ENCODE peak calls at places on chromosomes 3 and 15, in eight cellular contexts. T, B, S, V, L, O, U and C are unnamed samples. For H3K4me1, the result is how much of the 10 kb centered on the place peaks cover.

GRCh38 chr15:63392355-63393009 is 10.8 kb upstream of the CA12 start:
- DNase-seq in O (no peak), U (no peak), V (no peak), B (no peak), S (no peak), T (peak), L (no peak), C (peak)

GRCh38 chr3:188067932-188068331 is 86.0 kb upstream of the LPP start:
- DNase-seq in B (no peak), U (no peak), L (peak), O (no peak), T (no peak), V (no peak), S (no peak), C (no peak)

GRCh38 chr15:70964686-70965085 is 72.1 kb downstream of the LRRC49 start:
- DNase-seq in S (no peak), T (no peak), V (no peak), U (no peak), B (no peak), O (no peak), L (no peak), C (no peak)

GRCh38 chr3:11847607-11848006 is 922 bp upstream of the TAMM41 start:
- DNase-seq in O (no peak), U (no peak), L (no peak), B (no peak), V (no peak), S (no peak), T (no peak), C (no peak)

GRCh38 chr3:45092132-45093031 is 53.8 kb downstream of the CDCP1 start:
- DNase-seq in V (peak), L (peak), B (no peak), O (no peak), S (no peak), U (no peak), T (no peak), C (no peak)

GRCh38 chr15:75720787-75721461 is 8.3 kb upstream of the CSPG4 start:
- DNase-seq in S (peak), L (no peak), O (no peak), U (no peak), V (peak), T (no peak), B (no peak), C (no peak)

GRCh38 chr3:134318166-134318565 is 56.1 kb downstream of the AMOTL2 start:
- DNase-seq in B (no peak), T (no peak), S (no peak), L (no peak), V (no peak), O (no peak), U (no peak), C (no peak)

GRCh38 chr3:62154457-62155148 is 218.7 kb downstream of the FEZF2 start:
- DNase-seq in V (no peak), O (no peak), L (no peak), B (no peak), U (no peak), S (no peak), T (no peak), C (no peak)

GRCh38 chr15:70486451-70487379 is 276.6 kb downstream of the UACA start:
- DNase-seq in O (peak), U (peak), T (peak), V (no peak), S (no peak), B (no peak), L (peak), C (peak)

GRCh38 chr15:67465196-67465952 is 55.6 kb upstream of the C15orf61 start:
- DNase-seq in L (no peak), U (no peak), O (no peak), S (no peak), B (no peak), V (no peak), T (no peak), C (no peak)

GRCh38 chr3:42151596-42152145 is 60.5 kb downstream of the TRAK1 start:
- DNase-seq in V (no peak), T (no peak), O (no peak), S (no peak), U (no peak), B (no peak), L (no peak), C (no peak)

GRCh38 chr3:156449712-156450574 is 105.0 kb downstream of the SSR3 start:
- DNase-seq in V (peak), S (no peak), O (no peak), B (no peak), L (peak), U (no peak), T (peak), C (no peak)

GRCh38 chr15:77487479-77487861 is 66.8 kb downstream of the HMG20A start:
- DNase-seq in V (no peak), T (no peak), S (no peak), B (no peak), L (no peak), O (no peak), U (no peak), C (no peak)

GRCh38 chr3:48423241-48423882 is 6.5 kb downstream of the PLXNB1 start:
- DNase-seq in B (peak), T (no peak), S (no peak), O (no peak), L (no peak), V (no peak), U (no peak), C (no peak)

GRCh38 chr3:149784064-149784704 is 8.2 kb downstream of the ANKUB1 start:
- DNase-seq in S (no peak), T (no peak), O (no peak), L (peak), V (no peak), B (no peak), U (no peak), C (no peak)

GRCh38 chr3:65318231-65318630 is 630.4 kb upstream of the ADAMTS9 start:
- DNase-seq in B (no peak), U (no peak), T (no peak), V (no peak), O (no peak), L (no peak), S (no peak), C (no peak)

GRCh38 chr3:46607603-46608028 is 4.7 kb upstream of the FAM240A start:
- DNase-seq in B (no peak), T (peak), V (peak), O (no peak), S (no peak), L (peak), U (no peak), C (no peak)

GRCh38 chr3:123028233-123028828 is 768 bp upstream of the SEMA5B start:
- DNase-seq in O (no peak), L (peak), V (peak), B (no peak), U (no peak), T (peak), S (no peak), C (no peak)

GRCh38 chr3:171204942-171205341 is 178.4 kb upstream of the SLC2A2 start:
- DNase-seq in V (no peak), S (no peak), T (no peak), U (no peak), O (no peak), B (no peak), L (no peak), C (no peak)

GRCh38 chr15:67147410-67147949 is 82.1 kb downstream of the SMAD3 start:
- DNase-seq in L (no peak), S (no peak), T (no peak), O (no peak), B (peak), V (no peak), U (no peak), C (no peak)

GRCh38 chr3:127177226-127177625 is 15.7 kb upstream of the PRR23E start:
- DNase-seq in U (no peak), O (no peak), S (peak), B (peak), L (peak), V (no peak), T (no peak), C (no peak)

GRCh38 chr15:78679089-78679511 is 38.1 kb upstream of the CHRNB4 start:
- DNase-seq in B (no peak), O (no peak), S (no peak), V (no peak), T (no peak), L (no peak), U (no peak), C (no peak)

GRCh38 chr3:31170932-31171670 is 276.6 kb upstream of the GADL1 start:
- DNase-seq in T (no peak), V (no peak), O (no peak), U (no peak), L (peak), B (no peak), S (no peak), C (no peak)

GRCh38 chr3:41997702-41998551 is 36.0 kb upstream of the ULK4 start:
- DNase-seq in U (no peak), S (no peak), B (no peak), V (no peak), L (peak), O (no peak), T (no peak), C (no peak)

GRCh38 chr3:154795582-154795981 is 284.5 kb upstream of the MME start:
- DNase-seq in L (peak), V (no peak), B (no peak), O (no peak), T (no peak), S (no peak), U (no peak), C (no peak)

GRCh38 chr3:168812234-168812633 is 716.5 kb upstream of the GOLIM4 start:
- DNase-seq in V (no peak), O (no peak), T (no peak), B (no peak), S (no peak), L (no peak), U (no peak), C (no peak)

GRCh38 chr3:113268917-113269316 is 57.6 kb downstream of the BOC start:
- DNase-seq in T (no peak), U (no peak), S (no peak), B (no peak), O (no peak), V (no peak), L (no peak), C (no peak)

GRCh38 chr3:168884353-168884903 is 779.1 kb downstream of the MECOM start:
- DNase-seq in V (no peak), T (peak), U (no peak), S (no peak), O (no peak), B (no peak), L (peak), C (no peak)

GRCh38 chr15:73711526-73711925 is 27.3 kb downstream of the CD276 start:
- DNase-seq in B (no peak), O (no peak), L (no peak), S (no peak), U (no peak), V (no peak), T (no peak), C (no peak)

GRCh38 chr3:106860182-106860581 is 517.1 kb upstream of the CCDC54 start:
- DNase-seq in U (no peak), O (no peak), L (no peak), S (no peak), B (no peak), V (no peak), T (no peak), C (no peak)

GRCh38 chr3:106862067-106862466 is 515.2 kb upstream of the CCDC54 start:
- DNase-seq in V (no peak), S (no peak), T (no peak), L (peak), O (no peak), U (no peak), B (no peak), C (no peak)
- TF ChIP-seq CTCF in V (no peak), S (no peak), T (peak), L (peak), O (peak), U (no peak), B (no peak), C (no peak)

GRCh38 chr3:24272875-24273274 is 221.8 kb downstream of the THRB start:
- DNase-seq in O (no peak), T (no peak), V (no peak), S (no peak), B (no peak), L (no peak), U (no peak), C (no peak)

GRCh38 chr3:24272408-24272807 is 222.2 kb downstream of the THRB start:
- DNase-seq in V (no peak), U (no peak), B (no peak), L (no peak), O (no peak), T (no peak), S (no peak), C (no peak)

GRCh38 chr3:24270744-24271143 is 223.9 kb downstream of the THRB start:
- DNase-seq in V (no peak), U (no peak), O (no peak), B (no peak), L (no peak), T (no peak), S (no peak), C (no peak)

GRCh38 chr3:24271228-24271627 is 223.4 kb downstream of the THRB start:
- DNase-seq in B (no peak), O (no peak), T (no peak), S (no peak), L (no peak), V (no peak), U (no peak), C (no peak)

GRCh38 chr3:24270204-24270671 is 224.4 kb downstream of the THRB start:
- DNase-seq in V (no peak), O (no peak), T (no peak), S (no peak), B (no peak), U (no peak), L (no peak), C (no peak)
- H3K27ac ChIP-seq in V (no peak), O (no peak), T (no peak), S (no peak), B (peak), U (no peak), L (no peak), C (no peak)

GRCh38 chr3:16346413-16347081 is 81.5 kb downstream of the OXNAD1 start:
- DNase-seq in O (no peak), S (no peak), T (no peak), V (no peak), L (no peak), B (no peak), U (no peak), C (no peak)
- H3K4me1 ChIP-seq in O (under half), S (under half), T (under half), V (under half), L (under half), B (under half), U (under half), C (under half)

DNA sequence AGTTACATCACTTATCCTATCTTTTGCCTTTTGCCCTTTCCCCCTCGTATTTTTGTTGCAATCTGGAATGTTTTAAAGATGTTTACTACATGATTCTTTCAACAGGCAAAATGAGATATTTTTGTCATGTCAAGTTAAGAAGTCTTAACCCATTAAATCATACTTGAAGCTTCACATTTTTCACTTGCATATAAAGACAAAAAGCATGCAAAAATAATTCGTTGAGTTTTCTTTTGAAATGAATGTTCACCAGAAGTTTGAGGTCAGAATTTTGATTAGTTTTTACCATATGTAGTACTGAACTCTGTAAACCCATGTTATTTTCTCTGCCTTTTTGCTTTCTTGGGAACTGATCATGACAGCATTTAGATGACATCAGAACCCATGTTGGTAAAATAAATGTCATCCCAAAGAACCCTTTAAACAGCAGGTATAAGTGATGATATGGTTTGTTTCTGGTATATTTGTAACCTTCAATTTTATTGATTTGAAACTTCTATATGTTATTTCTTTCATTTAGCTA is 188.5 kb downstream of the GHSR start:
- DNase-seq in L (no peak), B (no peak), O (no peak), U (no peak), V (no peak), S (no peak), T (no peak), C (no peak)
- TF ChIP-seq CTCF in L (no peak), B (no peak), O (no peak), U (no peak), V (no peak), S (no peak), T (no peak), C (no peak)

GRCh38 chr15:40451497-40452158 is 10.9 kb downstream of the BAHD1 start:
- DNase-seq in O (no peak), V (no peak), S (no peak), T (no peak), U (no peak), B (no peak), L (no peak), C (no peak)

GRCh38 chr15:40456738-40457137 is 14.0 kb upstream of the CHST14 start:
- DNase-seq in U (no peak), O (no peak), T (no peak), S (no peak), L (no peak), V (no peak), B (no peak), C (no peak)

GRCh38 chr15:40452296-40453090 is 11.7 kb downstream of the BAHD1 start:
- DNase-seq in V (no peak), S (no peak), L (no peak), B (no peak), T (no peak), U (no peak), O (no peak), C (no peak)

GRCh38 chr15:40456299-40456712 is 14.5 kb upstream of the CHST14 start:
- DNase-seq in S (no peak), O (no peak), U (no peak), V (no peak), L (no peak), B (no peak), T (no peak), C (no peak)

DNA sequence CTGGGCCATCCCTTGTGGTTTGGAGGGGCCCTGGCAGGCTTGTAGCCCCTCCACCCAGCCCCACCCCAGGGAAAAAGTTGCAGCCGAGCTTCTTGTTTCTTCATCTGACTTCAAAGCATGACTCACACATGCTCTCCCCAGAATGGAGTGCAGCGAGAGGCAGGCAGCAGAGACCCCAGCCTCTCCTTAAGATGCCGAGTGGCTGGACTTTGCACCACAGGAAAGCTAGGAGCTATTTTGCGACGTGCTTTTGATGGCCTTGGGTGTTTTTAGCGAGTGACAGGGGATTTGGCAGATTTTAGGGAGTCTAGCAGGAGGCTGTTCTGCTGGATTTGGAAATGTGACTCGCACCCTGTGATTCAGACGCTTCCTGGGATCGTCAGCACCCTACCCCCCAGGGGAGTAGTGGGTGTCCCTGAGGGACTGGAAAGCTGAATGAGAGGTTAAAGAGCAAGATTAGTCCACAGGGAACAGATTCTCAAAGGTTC is 14.2 kb downstream of the BAHD1 start:
- DNase-seq in V (no peak), S (no peak), B (no peak), T (no peak), O (no peak), L (peak), U (no peak), C (peak)
- H3K27ac ChIP-seq in V (peak), S (no peak), B (no peak), T (no peak), O (no peak), L (no peak), U (no peak), C (peak)